ENCODE peak calls at places on chromosome 4, in nine cellular contexts. S is IMR-90; H is cardiac muscle cell; Z is CD8-positive, alpha-beta T cell; G is A673; B is spleen; Y is GM12878; F is Peyer's patch; N is mammary epithelial cell. P is an unnamed sample. For H3K4me1 and H3K27me3, the result is how much of the 10 kb centered on the place peaks cover.

GRCh38 chr4:8913858-8914460 is 42.3 kb upstream of the HMX1 start:
- DNase-seq in S (no peak), H (no peak), Z (peak), G (no peak), B (peak), Y (no peak), F (no peak), N (no peak), P (peak)

GRCh38 chr4:3420606-3420955 is 21.2 kb upstream of the HGFAC start:
- DNase-seq in S (no peak), H (no peak), Z (no peak), G (no peak), B (peak), Y (no peak), F (no peak), N (no peak), P (no peak)

GRCh38 chr4:153027879-153028278 is 91.8 kb downstream of the FHDC1 start:
- DNase-seq in S (no peak), H (no peak), Z (no peak), G (no peak), B (no peak), Y (no peak), F (no peak), N (no peak), P (no peak)

GRCh38 chr4:47716017-47716416 is 121.8 kb downstream of the CORIN start:
- DNase-seq in S (no peak), H (no peak), Z (no peak), G (no peak), B (no peak), Y (no peak), F (no peak), N (no peak), P (no peak)

GRCh38 chr4:48343531-48343930 is 2.2 kb downstream of the SLAIN2 start:
- DNase-seq in S (peak), H (peak), Z (no peak), G (no peak), B (no peak), Y (no peak), F (no peak), N (no peak), P (no peak)

GRCh38 chr4:14368391-14368790 is 633.9 kb upstream of the CPEB2 start:
- DNase-seq in S (no peak), H (no peak), Z (no peak), G (no peak), B (no peak), Y (no peak), F (no peak), N (no peak), P (no peak)

GRCh38 chr4:184648220-184649025 is 824 bp downstream of the CASP3 start:
- DNase-seq in S (peak), H (peak), Z (peak), G (peak), B (peak), Y (no peak), F (peak), N (peak), P (no peak)

GRCh38 chr4:25860586-25861421 is 2.0 kb downstream of the SEL1L3 start:
- DNase-seq in S (peak), H (no peak), Z (no peak), G (no peak), B (peak), Y (no peak), F (peak), N (no peak), P (no peak)

GRCh38 chr4:1399508-1400190 is 6.6 kb downstream of the NKX1-1 start:
- DNase-seq in S (no peak), H (no peak), Z (no peak), G (no peak), B (no peak), Y (no peak), F (no peak), N (no peak), P (no peak)

GRCh38 chr4:41391271-41391670 is 134.5 kb downstream of the UCHL1 start:
- DNase-seq in S (no peak), H (no peak), Z (no peak), G (no peak), B (no peak), Y (no peak), F (no peak), N (no peak), P (no peak)

GRCh38 chr4:82780398-82781231 is 18.0 kb downstream of the SCD5 start:
- DNase-seq in S (peak), H (peak), Z (peak), G (peak), B (peak), Y (no peak), F (peak), N (no peak), P (peak)

GRCh38 chr4:2867758-2868491 is 24.3 kb downstream of the ADD1 start:
- DNase-seq in S (peak), H (peak), Z (no peak), G (peak), B (no peak), Y (no peak), F (no peak), N (no peak), P (no peak)

GRCh38 chr4:72959411-72959810 is 110.1 kb downstream of the COX18 start:
- DNase-seq in S (no peak), H (peak), Z (no peak), G (no peak), B (no peak), Y (no peak), F (no peak), N (no peak), P (no peak)

GRCh38 chr4:82469776-82470345 is 39.5 kb downstream of the ENOPH1 start:
- DNase-seq in S (peak), H (no peak), Z (peak), G (no peak), B (no peak), Y (no peak), F (no peak), N (peak), P (no peak)

GRCh38 chr4:153522800-153523089 is 56.6 kb downstream of the TMEM131L start:
- DNase-seq in S (no peak), H (no peak), Z (no peak), G (no peak), B (no peak), Y (peak), F (no peak), N (no peak), P (no peak)

GRCh38 chr4:15031993-15032660 is 29.8 kb downstream of the CPEB2 start:
- DNase-seq in S (peak), H (no peak), Z (no peak), G (no peak), B (no peak), Y (no peak), F (no peak), N (peak), P (no peak)

GRCh38 chr4:133498149-133498548 is 349.1 kb downstream of the PCDH10 start:
- DNase-seq in S (no peak), H (no peak), Z (no peak), G (no peak), B (no peak), Y (no peak), F (no peak), N (no peak), P (no peak)

GRCh38 chr4:185889566-185889965 is 77.6 kb upstream of the SORBS2 start:
- DNase-seq in S (no peak), H (no peak), Z (no peak), G (no peak), B (no peak), Y (no peak), F (no peak), N (no peak), P (no peak)

GRCh38 chr4:25505637-25505991 is 128.6 kb downstream of the ANAPC4 start:
- DNase-seq in S (no peak), H (no peak), Z (no peak), G (no peak), B (no peak), Y (no peak), F (no peak), N (no peak), P (no peak)

GRCh38 chr4:1967512-1968149 is 41.1 kb downstream of the NELFA start:
- DNase-seq in S (peak), H (no peak), Z (no peak), G (no peak), B (peak), Y (no peak), F (no peak), N (no peak), P (no peak)

GRCh38 chr4:105329081-105329480 is 144.8 kb downstream of the PPA2 start:
- DNase-seq in S (no peak), H (no peak), Z (no peak), G (no peak), B (no peak), Y (no peak), F (no peak), N (no peak), P (no peak)

GRCh38 chr4:186845137-186845842 is 121.6 kb upstream of the FAT1 start:
- DNase-seq in S (peak), H (no peak), Z (no peak), G (peak), B (no peak), Y (no peak), F (no peak), N (peak), P (no peak)

GRCh38 chr4:123744664-123745290 is 348.2 kb downstream of the SPRY1 start:
- DNase-seq in S (peak), H (peak), Z (no peak), G (peak), B (no peak), Y (no peak), F (no peak), N (no peak), P (no peak)

GRCh38 chr4:156607198-156607498 is 364.5 kb downstream of the PDGFC start:
- DNase-seq in S (no peak), H (no peak), Z (no peak), G (no peak), B (no peak), Y (no peak), F (no peak), N (no peak), P (no peak)

GRCh38 chr4:93788712-93789111 is 39.8 kb upstream of the ATOH1 start:
- DNase-seq in S (peak), H (peak), Z (no peak), G (peak), B (no peak), Y (no peak), F (no peak), N (peak), P (no peak)

GRCh38 chr4:93791570-93792195 is 36.9 kb upstream of the ATOH1 start:
- DNase-seq in S (peak), H (peak), Z (no peak), G (peak), B (no peak), Y (no peak), F (no peak), N (peak), P (no peak)

GRCh38 chr4:93781198-93781597 is 47.4 kb upstream of the ATOH1 start:
- DNase-seq in S (no peak), H (no peak), Z (no peak), G (no peak), B (no peak), Y (no peak), F (no peak), N (no peak), P (no peak)

DNA sequence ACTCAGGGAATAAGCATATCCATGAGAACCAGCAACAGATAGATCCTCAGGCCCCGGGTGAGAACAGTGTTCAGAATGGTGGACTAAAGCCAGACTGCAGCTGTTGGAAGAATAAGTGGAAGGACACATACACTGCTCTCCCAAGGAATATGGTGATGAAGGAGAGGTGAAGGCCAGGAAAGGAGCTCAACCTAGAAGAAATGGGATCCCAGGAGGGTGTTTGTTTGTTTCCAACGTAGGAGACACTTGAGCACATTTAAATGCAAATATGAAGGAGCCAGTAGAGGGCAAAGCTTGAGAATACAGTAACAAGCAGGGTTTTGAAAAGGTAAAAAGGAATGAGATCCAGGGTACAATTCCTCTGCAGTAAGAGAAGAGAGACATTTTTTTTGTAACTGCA is 42.4 kb upstream of the ATOH1 start:
- DNase-seq in S (no peak), H (no peak), Z (no peak), G (no peak), B (no peak), Y (no peak), F (no peak), N (no peak), P (no peak)
- H3K4me1 ChIP-seq in S (under half), H (under half), Z (under half), G (under half), B (under half), Y (under half), F (under half), N (under half), P (under half)

DNA sequence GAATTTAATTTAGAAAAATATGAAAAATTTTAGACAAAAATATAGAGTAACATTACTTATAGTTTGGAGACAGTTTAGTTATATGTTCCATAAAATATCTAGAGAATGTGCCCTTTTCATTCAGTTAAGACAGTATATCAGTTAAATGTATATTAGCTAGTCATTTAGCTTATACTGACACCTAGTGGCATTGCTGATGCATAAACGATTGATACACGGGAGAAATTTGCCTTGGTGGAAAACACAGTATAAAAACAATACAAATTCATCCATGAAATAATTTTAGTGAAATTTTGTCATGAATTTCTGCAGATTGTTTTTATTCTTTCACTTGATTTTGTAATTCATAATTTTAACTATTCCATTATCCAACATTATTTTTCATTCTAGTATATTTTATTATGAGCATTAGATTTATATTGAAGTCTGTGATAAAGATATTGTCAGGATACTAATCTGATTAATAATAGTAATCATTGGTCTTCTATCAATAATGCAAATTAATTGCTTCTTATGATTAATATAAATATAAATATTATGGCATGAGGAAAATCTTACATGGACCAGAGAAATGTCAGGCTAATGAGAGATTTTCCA is 219.0 kb downstream of the TLL1 start:
- DNase-seq in S (peak), H (peak), Z (no peak), G (peak), B (no peak), Y (no peak), F (no peak), N (peak), P (no peak)
- TF ChIP-seq CTCF in S (peak), H (peak), Z (peak), G (peak), B (peak), Y (peak), F (peak), N (peak), P (peak)

DNA sequence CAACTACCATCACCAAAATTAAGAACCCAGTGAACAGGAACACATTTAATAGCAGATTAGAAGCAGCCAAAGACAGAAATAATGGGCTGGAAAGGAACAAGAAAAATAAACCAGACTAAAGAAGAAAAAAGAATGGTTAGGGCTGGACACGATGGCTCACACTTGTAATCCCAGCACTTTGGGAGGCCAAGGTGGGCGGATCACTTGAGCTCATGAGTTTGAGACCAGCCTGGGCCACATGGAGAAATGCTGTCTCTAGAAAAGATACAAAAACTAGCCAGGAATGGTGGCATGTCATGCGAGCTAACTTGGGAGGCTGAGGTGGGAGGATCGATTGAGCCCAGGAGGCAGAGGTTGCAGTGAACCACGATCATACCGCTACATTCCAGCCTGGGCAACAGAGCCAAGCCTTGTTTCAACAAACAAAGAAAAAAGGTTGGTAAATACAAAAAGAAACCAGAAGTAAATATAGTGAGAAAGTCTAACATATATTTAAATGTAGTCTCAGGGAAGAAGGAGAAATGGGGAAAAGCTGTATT is 102.0 kb downstream of the AFAP1 start:
- DNase-seq in S (no peak), H (no peak), Z (no peak), G (no peak), B (no peak), Y (no peak), F (no peak), N (no peak), P (no peak)
- H3K27me3 ChIP-seq in S (under half), H (under half), Z (under half), G (under half), B (under half), Y (under half), F (under half), N (under half), P (under half)

DNA sequence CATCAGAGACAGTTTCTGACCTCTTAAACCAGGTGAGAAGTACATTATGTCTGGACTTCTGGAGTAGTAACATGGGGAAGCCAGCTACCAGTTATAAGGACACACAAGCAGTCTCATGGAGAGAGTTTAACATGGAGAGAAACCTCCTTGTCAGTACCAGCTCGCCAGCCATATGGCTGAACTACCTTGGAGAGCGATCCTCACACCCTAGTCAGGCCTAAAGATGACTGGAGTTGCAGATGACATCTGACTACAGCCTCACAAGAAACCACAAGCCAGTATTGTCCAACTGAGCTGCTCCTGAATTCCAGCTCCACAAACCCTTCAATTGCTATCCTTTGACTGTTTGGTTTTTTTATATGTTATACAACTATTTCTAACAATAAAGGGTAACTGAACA is 49.8 kb downstream of the PDHA2 start:
- DNase-seq in S (no peak), H (peak), Z (no peak), G (no peak), B (no peak), Y (no peak), F (no peak), N (peak), P (no peak)
- H3K4me1 ChIP-seq in S (under half), H (under half), Z (under half), G (under half), B (under half), Y (under half), F (under half), N (under half), P (under half)

DNA sequence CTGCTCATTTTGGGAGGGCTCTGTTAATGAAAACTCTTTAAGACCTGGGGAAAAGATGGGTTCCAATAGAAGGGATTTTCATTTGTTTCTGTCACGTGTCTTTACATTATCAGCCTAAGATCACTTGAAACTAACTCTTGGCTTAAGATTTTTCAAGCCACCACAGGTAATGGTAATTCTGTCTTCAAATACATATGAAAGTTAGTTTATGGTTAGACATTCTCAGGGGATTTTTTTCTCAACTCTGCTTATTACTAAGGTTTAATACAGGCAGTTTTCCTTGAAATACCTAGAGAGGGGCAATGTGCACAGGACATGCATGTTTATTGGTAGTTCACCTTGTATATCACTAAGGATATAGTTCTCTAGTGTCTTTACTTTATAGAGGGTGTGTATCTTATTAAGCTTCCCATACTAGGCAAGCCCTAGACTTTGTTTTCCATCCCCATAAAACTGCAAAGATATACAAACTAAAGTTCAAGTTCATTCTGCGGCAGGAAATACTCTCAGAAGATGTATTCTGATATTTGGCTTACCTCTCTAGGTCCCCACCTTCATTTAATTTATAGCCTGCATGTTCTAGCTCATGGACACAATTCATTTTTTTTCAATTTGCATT is 38.2 kb upstream of the MYOZ2 start:
- DNase-seq in S (no peak), H (no peak), Z (no peak), G (no peak), B (no peak), Y (no peak), F (no peak), N (no peak), P (no peak)
- TF ChIP-seq CTCF in S (no peak), H (no peak), Z (no peak), G (no peak), B (no peak), Y (no peak), F (no peak), N (no peak), P (no peak)